ENCODE peak calls at places on chromosomes 3 and 15, in ten cellular contexts. One of them, this sample, is unnamed.

GRCh38 chr15:49927462-49927861 is 191.6 kb downstream of the ATP8B4 start:
- DNase-seq in HFFc6: peak; percentile 21
- DNase-seq in fibroblast of pulmonary artery: no peak
- DNase-seq in NCI-H510A treated with DMSO at 0.1 percent for 48 hours: no peak
- DNase-seq in fibroblast of the conjunctiva: peak; percentile 48
- DNase-seq in midbrain: no peak
- DNase-seq in stimulated activated CD4-positive, alpha-beta T cell treated with anti-CD3 and anti-CD28 coated beads, Interleukin-1b, Interleukin-23, amount 100 ng/mL, for 4 hours: no peak
- DNase-seq in uterus: no peak
- DNase-seq in Ammon's horn: no peak
- DNase-seq in KG1: no peak
- DNase-seq in this sample: no peak

GRCh38 chr3:17424137-17424536 is 318.3 kb downstream of the TBC1D5 start:
- DNase-seq in uterus: no peak
- DNase-seq in HFFc6: no peak
- DNase-seq in fibroblast of pulmonary artery: no peak
- DNase-seq in midbrain: no peak
- DNase-seq in NCI-H510A treated with DMSO at 0.1 percent for 48 hours: no peak
- DNase-seq in Ammon's horn: no peak
- DNase-seq in fibroblast of the conjunctiva: peak; percentile 36
- DNase-seq in KG1: no peak
- DNase-seq in stimulated activated CD4-positive, alpha-beta T cell treated with anti-CD3 and anti-CD28 coated beads, Interleukin-1b, Interleukin-23, amount 100 ng/mL, for 4 hours: no peak
- DNase-seq in this sample: no peak

GRCh38 chr3:197494366-197495058 is 61.3 kb downstream of the BDH1 start:
- DNase-seq in fibroblast of pulmonary artery: no peak
- DNase-seq in midbrain: no peak
- DNase-seq in KG1: no peak
- DNase-seq in stimulated activated CD4-positive, alpha-beta T cell treated with anti-CD3 and anti-CD28 coated beads, Interleukin-1b, Interleukin-23, amount 100 ng/mL, for 4 hours: no peak
- DNase-seq in NCI-H510A treated with DMSO at 0.1 percent for 48 hours: peak; percentile 7
- DNase-seq in HFFc6: no peak
- DNase-seq in Ammon's horn: no peak
- DNase-seq in fibroblast of the conjunctiva: no peak
- DNase-seq in uterus: no peak
- DNase-seq in this sample: no peak

GRCh38 chr15:57769266-57769665 is 62.8 kb downstream of the POLR2M start:
- DNase-seq in NCI-H510A treated with DMSO at 0.1 percent for 48 hours: no peak
- DNase-seq in Ammon's horn: no peak
- DNase-seq in fibroblast of pulmonary artery: peak; percentile 86
- DNase-seq in midbrain: no peak
- DNase-seq in HFFc6: peak; percentile 86
- DNase-seq in fibroblast of the conjunctiva: peak; percentile 22
- DNase-seq in stimulated activated CD4-positive, alpha-beta T cell treated with anti-CD3 and anti-CD28 coated beads, Interleukin-1b, Interleukin-23, amount 100 ng/mL, for 4 hours: no peak
- DNase-seq in KG1: no peak
- DNase-seq in uterus: peak; percentile 53
- DNase-seq in this sample: no peak

GRCh38 chr3:8741581-8742355 is 8.2 kb downstream of the CAV3 start:
- DNase-seq in fibroblast of pulmonary artery: peak; percentile 91
- DNase-seq in uterus: no peak
- DNase-seq in KG1: no peak
- DNase-seq in fibroblast of the conjunctiva: peak; percentile 34
- DNase-seq in midbrain: no peak
- DNase-seq in NCI-H510A treated with DMSO at 0.1 percent for 48 hours: no peak
- DNase-seq in Ammon's horn: no peak
- DNase-seq in stimulated activated CD4-positive, alpha-beta T cell treated with anti-CD3 and anti-CD28 coated beads, Interleukin-1b, Interleukin-23, amount 100 ng/mL, for 4 hours: no peak
- DNase-seq in HFFc6: peak; percentile 69
- DNase-seq in this sample: no peak

GRCh38 chr15:91099616-91100560 is at the start of gene SV2B:
- DNase-seq in uterus: no peak
- DNase-seq in Ammon's horn: peak; percentile 74
- DNase-seq in fibroblast of pulmonary artery: peak; percentile 20
- DNase-seq in KG1: no peak
- DNase-seq in HFFc6: no peak
- DNase-seq in NCI-H510A treated with DMSO at 0.1 percent for 48 hours: peak; percentile 23
- DNase-seq in fibroblast of the conjunctiva: no peak
- DNase-seq in stimulated activated CD4-positive, alpha-beta T cell treated with anti-CD3 and anti-CD28 coated beads, Interleukin-1b, Interleukin-23, amount 100 ng/mL, for 4 hours: peak; percentile 41
- DNase-seq in midbrain: peak; percentile 28
- DNase-seq in this sample: no peak

GRCh38 chr15:68548375-68548774 is 30.4 kb upstream of the CORO2B start:
- DNase-seq in uterus: no peak
- DNase-seq in Ammon's horn: no peak
- DNase-seq in fibroblast of the conjunctiva: no peak
- DNase-seq in KG1: no peak
- DNase-seq in stimulated activated CD4-positive, alpha-beta T cell treated with anti-CD3 and anti-CD28 coated beads, Interleukin-1b, Interleukin-23, amount 100 ng/mL, for 4 hours: no peak
- DNase-seq in fibroblast of pulmonary artery: no peak
- DNase-seq in midbrain: no peak
- DNase-seq in NCI-H510A treated with DMSO at 0.1 percent for 48 hours: no peak
- DNase-seq in HFFc6: no peak
- DNase-seq in this sample: no peak

GRCh38 chr3:108001457-108001856 is 89.4 kb downstream of the CD47 start:
- DNase-seq in uterus: no peak
- DNase-seq in Ammon's horn: no peak
- DNase-seq in midbrain: no peak
- DNase-seq in fibroblast of pulmonary artery: no peak
- DNase-seq in stimulated activated CD4-positive, alpha-beta T cell treated with anti-CD3 and anti-CD28 coated beads, Interleukin-1b, Interleukin-23, amount 100 ng/mL, for 4 hours: no peak
- DNase-seq in KG1: no peak
- DNase-seq in NCI-H510A treated with DMSO at 0.1 percent for 48 hours: no peak
- DNase-seq in HFFc6: peak; percentile 9
- DNase-seq in fibroblast of the conjunctiva: no peak
- DNase-seq in this sample: no peak

GRCh38 chr15:90097475-90097874 is 4.8 kb downstream of the IDH2 start:
- DNase-seq in NCI-H510A treated with DMSO at 0.1 percent for 48 hours: no peak
- DNase-seq in HFFc6: no peak
- DNase-seq in stimulated activated CD4-positive, alpha-beta T cell treated with anti-CD3 and anti-CD28 coated beads, Interleukin-1b, Interleukin-23, amount 100 ng/mL, for 4 hours: peak; percentile 53
- DNase-seq in Ammon's horn: peak; percentile 2
- DNase-seq in KG1: no peak
- DNase-seq in midbrain: no peak
- DNase-seq in fibroblast of the conjunctiva: no peak
- DNase-seq in uterus: no peak
- DNase-seq in fibroblast of pulmonary artery: no peak
- DNase-seq in this sample: no peak

GRCh38 chr3:106582151-106582550 is 713.3 kb upstream of the CBLB start:
- DNase-seq in fibroblast of pulmonary artery: peak; percentile 33
- DNase-seq in Ammon's horn: no peak
- DNase-seq in NCI-H510A treated with DMSO at 0.1 percent for 48 hours: no peak
- DNase-seq in uterus: no peak
- DNase-seq in midbrain: no peak
- DNase-seq in KG1: no peak
- DNase-seq in stimulated activated CD4-positive, alpha-beta T cell treated with anti-CD3 and anti-CD28 coated beads, Interleukin-1b, Interleukin-23, amount 100 ng/mL, for 4 hours: no peak
- DNase-seq in fibroblast of the conjunctiva: no peak
- DNase-seq in HFFc6: no peak
- DNase-seq in this sample: no peak

GRCh38 chr3:112376996-112377395 is 44.0 kb downstream of the CD200 start:
- DNase-seq in Ammon's horn: no peak
- DNase-seq in stimulated activated CD4-positive, alpha-beta T cell treated with anti-CD3 and anti-CD28 coated beads, Interleukin-1b, Interleukin-23, amount 100 ng/mL, for 4 hours: no peak
- DNase-seq in fibroblast of the conjunctiva: no peak
- DNase-seq in midbrain: no peak
- DNase-seq in NCI-H510A treated with DMSO at 0.1 percent for 48 hours: no peak
- DNase-seq in HFFc6: peak; percentile 20
- DNase-seq in uterus: no peak
- DNase-seq in fibroblast of pulmonary artery: peak; percentile 73
- DNase-seq in KG1: no peak
- DNase-seq in this sample: peak; percentile 68

GRCh38 chr3:60579734-60580133 is 671.5 kb downstream of the FHIT start:
- DNase-seq in stimulated activated CD4-positive, alpha-beta T cell treated with anti-CD3 and anti-CD28 coated beads, Interleukin-1b, Interleukin-23, amount 100 ng/mL, for 4 hours: no peak
- DNase-seq in NCI-H510A treated with DMSO at 0.1 percent for 48 hours: no peak
- DNase-seq in HFFc6: peak; percentile 88
- DNase-seq in uterus: no peak
- DNase-seq in fibroblast of the conjunctiva: peak; percentile 55
- DNase-seq in midbrain: no peak
- DNase-seq in fibroblast of pulmonary artery: peak; percentile 31
- DNase-seq in KG1: no peak
- DNase-seq in Ammon's horn: peak; percentile 14
- DNase-seq in this sample: no peak

GRCh38 chr15:64334530-64334929 is 21.4 kb downstream of the CSNK1G1 start:
- DNase-seq in KG1: no peak
- DNase-seq in uterus: no peak
- DNase-seq in fibroblast of pulmonary artery: no peak
- DNase-seq in midbrain: no peak
- DNase-seq in NCI-H510A treated with DMSO at 0.1 percent for 48 hours: peak; percentile 22
- DNase-seq in fibroblast of the conjunctiva: no peak
- DNase-seq in Ammon's horn: no peak
- DNase-seq in HFFc6: no peak
- DNase-seq in stimulated activated CD4-positive, alpha-beta T cell treated with anti-CD3 and anti-CD28 coated beads, Interleukin-1b, Interleukin-23, amount 100 ng/mL, for 4 hours: peak; percentile 8
- DNase-seq in this sample: no peak

GRCh38 chr15:50911001-50911400 is 2.5 kb downstream of the AP4E1 start:
- DNase-seq in Ammon's horn: no peak
- DNase-seq in uterus: no peak
- DNase-seq in KG1: no peak
- DNase-seq in fibroblast of pulmonary artery: peak; percentile 89
- DNase-seq in stimulated activated CD4-positive, alpha-beta T cell treated with anti-CD3 and anti-CD28 coated beads, Interleukin-1b, Interleukin-23, amount 100 ng/mL, for 4 hours: no peak
- DNase-seq in NCI-H510A treated with DMSO at 0.1 percent for 48 hours: no peak
- DNase-seq in fibroblast of the conjunctiva: no peak
- DNase-seq in midbrain: no peak
- DNase-seq in HFFc6: peak; percentile 25
- DNase-seq in this sample: no peak

GRCh38 chr15:64443747-64444621 is 16.4 kb upstream of the ZNF609 start:
- DNase-seq in KG1: peak; percentile 41
- DNase-seq in midbrain: no peak
- DNase-seq in uterus: peak; percentile 36
- DNase-seq in HFFc6: peak; percentile 80
- DNase-seq in stimulated activated CD4-positive, alpha-beta T cell treated with anti-CD3 and anti-CD28 coated beads, Interleukin-1b, Interleukin-23, amount 100 ng/mL, for 4 hours: no peak
- DNase-seq in NCI-H510A treated with DMSO at 0.1 percent for 48 hours: no peak
- DNase-seq in Ammon's horn: no peak
- DNase-seq in fibroblast of the conjunctiva: peak; percentile 43
- DNase-seq in fibroblast of pulmonary artery: peak; percentile 91
- DNase-seq in this sample: no peak

GRCh38 chr15:61660579-61660978 is 399.7 kb downstream of the VPS13C start:
- DNase-seq in HFFc6: peak; percentile 4
- DNase-seq in midbrain: no peak
- DNase-seq in NCI-H510A treated with DMSO at 0.1 percent for 48 hours: no peak
- DNase-seq in Ammon's horn: no peak
- DNase-seq in uterus: peak; percentile 77
- DNase-seq in fibroblast of pulmonary artery: peak; percentile 4
- DNase-seq in fibroblast of the conjunctiva: peak; percentile 45
- DNase-seq in stimulated activated CD4-positive, alpha-beta T cell treated with anti-CD3 and anti-CD28 coated beads, Interleukin-1b, Interleukin-23, amount 100 ng/mL, for 4 hours: no peak
- DNase-seq in KG1: no peak
- DNase-seq in this sample: no peak

GRCh38 chr15:23416349-23417276 is 30.4 kb downstream of the GOLGA6L2 start:
- DNase-seq in Ammon's horn: no peak
- DNase-seq in fibroblast of pulmonary artery: no peak
- DNase-seq in midbrain: no peak
- DNase-seq in fibroblast of the conjunctiva: no peak
- DNase-seq in HFFc6: no peak
- DNase-seq in KG1: no peak
- DNase-seq in uterus: no peak
- DNase-seq in stimulated activated CD4-positive, alpha-beta T cell treated with anti-CD3 and anti-CD28 coated beads, Interleukin-1b, Interleukin-23, amount 100 ng/mL, for 4 hours: no peak
- DNase-seq in NCI-H510A treated with DMSO at 0.1 percent for 48 hours: no peak
- DNase-seq in this sample: no peak

GRCh38 chr3:195466251-195466650 is 23.4 kb upstream of the ACAP2 start:
- DNase-seq in NCI-H510A treated with DMSO at 0.1 percent for 48 hours: no peak
- DNase-seq in uterus: no peak
- DNase-seq in fibroblast of the conjunctiva: no peak
- DNase-seq in midbrain: no peak
- DNase-seq in KG1: no peak
- DNase-seq in fibroblast of pulmonary artery: no peak
- DNase-seq in HFFc6: no peak
- DNase-seq in stimulated activated CD4-positive, alpha-beta T cell treated with anti-CD3 and anti-CD28 coated beads, Interleukin-1b, Interleukin-23, amount 100 ng/mL, for 4 hours: no peak
- DNase-seq in Ammon's horn: no peak
- DNase-seq in this sample: no peak

GRCh38 chr3:30073622-30074021 is 532.8 kb upstream of the TGFBR2 start:
- DNase-seq in NCI-H510A treated with DMSO at 0.1 percent for 48 hours: no peak
- DNase-seq in midbrain: no peak
- DNase-seq in HFFc6: no peak
- DNase-seq in uterus: no peak
- DNase-seq in KG1: no peak
- DNase-seq in Ammon's horn: no peak
- DNase-seq in fibroblast of the conjunctiva: no peak
- DNase-seq in fibroblast of pulmonary artery: peak; percentile 6
- DNase-seq in stimulated activated CD4-positive, alpha-beta T cell treated with anti-CD3 and anti-CD28 coated beads, Interleukin-1b, Interleukin-23, amount 100 ng/mL, for 4 hours: no peak
- DNase-seq in this sample: no peak

GRCh38 chr3:126083511-126083912 is 412 bp downstream of the SLC41A3 start:
- DNase-seq in midbrain: peak; percentile 36
- DNase-seq in fibroblast of the conjunctiva: no peak
- DNase-seq in Ammon's horn: no peak
- DNase-seq in uterus: peak; percentile 46
- DNase-seq in fibroblast of pulmonary artery: no peak
- DNase-seq in stimulated activated CD4-positive, alpha-beta T cell treated with anti-CD3 and anti-CD28 coated beads, Interleukin-1b, Interleukin-23, amount 100 ng/mL, for 4 hours: peak; percentile 20
- DNase-seq in HFFc6: peak; percentile 13
- DNase-seq in NCI-H510A treated with DMSO at 0.1 percent for 48 hours: no peak
- DNase-seq in KG1: no peak
- DNase-seq in this sample: no peak

GRCh38 chr15:82802497-82802896 is 3.4 kb downstream of the FSD2 start:
- DNase-seq in fibroblast of pulmonary artery: no peak
- DNase-seq in NCI-H510A treated with DMSO at 0.1 percent for 48 hours: no peak
- DNase-seq in Ammon's horn: no peak
- DNase-seq in midbrain: no peak
- DNase-seq in fibroblast of the conjunctiva: no peak
- DNase-seq in uterus: no peak
- DNase-seq in stimulated activated CD4-positive, alpha-beta T cell treated with anti-CD3 and anti-CD28 coated beads, Interleukin-1b, Interleukin-23, amount 100 ng/mL, for 4 hours: no peak
- DNase-seq in KG1: no peak
- DNase-seq in HFFc6: no peak
- DNase-seq in this sample: no peak

GRCh38 chr15:25862087-25862468 is 1.0 kb downstream of the ATP10A start:
- DNase-seq in midbrain: no peak
- DNase-seq in fibroblast of pulmonary artery: no peak
- DNase-seq in KG1: peak; percentile 10
- DNase-seq in fibroblast of the conjunctiva: no peak
- DNase-seq in stimulated activated CD4-positive, alpha-beta T cell treated with anti-CD3 and anti-CD28 coated beads, Interleukin-1b, Interleukin-23, amount 100 ng/mL, for 4 hours: no peak
- DNase-seq in uterus: no peak
- DNase-seq in NCI-H510A treated with DMSO at 0.1 percent for 48 hours: no peak
- DNase-seq in Ammon's horn: no peak
- DNase-seq in HFFc6: no peak
- DNase-seq in this sample: no peak

GRCh38 chr3:58299839-58300516 is 6.1 kb upstream of the RPP14 start:
- DNase-seq in NCI-H510A treated with DMSO at 0.1 percent for 48 hours: no peak
- DNase-seq in fibroblast of pulmonary artery: peak; percentile 83
- DNase-seq in midbrain: peak; percentile 38
- DNase-seq in HFFc6: peak; percentile 33
- DNase-seq in uterus: no peak
- DNase-seq in fibroblast of the conjunctiva: peak; percentile 72
- DNase-seq in KG1: no peak
- DNase-seq in Ammon's horn: peak; percentile 50
- DNase-seq in stimulated activated CD4-positive, alpha-beta T cell treated with anti-CD3 and anti-CD28 coated beads, Interleukin-1b, Interleukin-23, amount 100 ng/mL, for 4 hours: no peak
- DNase-seq in this sample: no peak

GRCh38 chr3:191329654-191330308 is 545 bp downstream of the UTS2B start:
- DNase-seq in HFFc6: peak; percentile 38
- DNase-seq in uterus: peak; percentile 38
- DNase-seq in fibroblast of the conjunctiva: no peak
- DNase-seq in NCI-H510A treated with DMSO at 0.1 percent for 48 hours: peak; percentile 26
- DNase-seq in fibroblast of pulmonary artery: peak; percentile 61
- DNase-seq in stimulated activated CD4-positive, alpha-beta T cell treated with anti-CD3 and anti-CD28 coated beads, Interleukin-1b, Interleukin-23, amount 100 ng/mL, for 4 hours: peak; percentile 0
- DNase-seq in midbrain: peak; percentile 70
- DNase-seq in Ammon's horn: peak; percentile 28
- DNase-seq in KG1: no peak
- DNase-seq in this sample: no peak

GRCh38 chr3:179673522-179673921 is 20.7 kb downstream of the USP13 start:
- DNase-seq in fibroblast of the conjunctiva: no peak
- DNase-seq in uterus: no peak
- DNase-seq in fibroblast of pulmonary artery: no peak
- DNase-seq in Ammon's horn: no peak
- DNase-seq in NCI-H510A treated with DMSO at 0.1 percent for 48 hours: no peak
- DNase-seq in KG1: no peak
- DNase-seq in HFFc6: no peak
- DNase-seq in stimulated activated CD4-positive, alpha-beta T cell treated with anti-CD3 and anti-CD28 coated beads, Interleukin-1b, Interleukin-23, amount 100 ng/mL, for 4 hours: no peak
- DNase-seq in midbrain: no peak
- DNase-seq in this sample: no peak

GRCh38 chr3:27467545-27467944 is 16.6 kb downstream of the SLC4A7 start:
- DNase-seq in fibroblast of pulmonary artery: peak; percentile 71
- DNase-seq in Ammon's horn: peak; percentile 35
- DNase-seq in stimulated activated CD4-positive, alpha-beta T cell treated with anti-CD3 and anti-CD28 coated beads, Interleukin-1b, Interleukin-23, amount 100 ng/mL, for 4 hours: no peak
- DNase-seq in fibroblast of the conjunctiva: peak; percentile 29
- DNase-seq in midbrain: peak; percentile 51
- DNase-seq in KG1: peak; percentile 37
- DNase-seq in HFFc6: peak; percentile 42
- DNase-seq in uterus: no peak
- DNase-seq in NCI-H510A treated with DMSO at 0.1 percent for 48 hours: peak; percentile 2
- DNase-seq in this sample: no peak

GRCh38 chr3:33954956-33955355 is 156.5 kb downstream of the PDCD6IP start:
- DNase-seq in KG1: no peak
- DNase-seq in midbrain: no peak
- DNase-seq in Ammon's horn: no peak
- DNase-seq in uterus: no peak
- DNase-seq in stimulated activated CD4-positive, alpha-beta T cell treated with anti-CD3 and anti-CD28 coated beads, Interleukin-1b, Interleukin-23, amount 100 ng/mL, for 4 hours: no peak
- DNase-seq in HFFc6: no peak
- DNase-seq in fibroblast of the conjunctiva: no peak
- DNase-seq in fibroblast of pulmonary artery: no peak
- DNase-seq in NCI-H510A treated with DMSO at 0.1 percent for 48 hours: no peak
- DNase-seq in this sample: no peak

GRCh38 chr15:48385431-48385830 is 54.2 kb downstream of the DUT start:
- DNase-seq in HFFc6: peak; percentile 97
- DNase-seq in midbrain: no peak
- DNase-seq in uterus: peak; percentile 38
- DNase-seq in stimulated activated CD4-positive, alpha-beta T cell treated with anti-CD3 and anti-CD28 coated beads, Interleukin-1b, Interleukin-23, amount 100 ng/mL, for 4 hours: no peak
- DNase-seq in Ammon's horn: no peak
- DNase-seq in KG1: no peak
- DNase-seq in NCI-H510A treated with DMSO at 0.1 percent for 48 hours: no peak
- DNase-seq in fibroblast of the conjunctiva: peak; percentile 90
- DNase-seq in fibroblast of pulmonary artery: peak; percentile 71
- DNase-seq in this sample: no peak

This sample was measured in SIG-M5.